ENCODE peak calls at places on chromosome 16, in five cellular contexts. J is progenitor cell of endocrine pancreas; V is heart right ventricle; H is GM10248; E is activated CD8-positive, alpha-beta T cell treated with anti-CD3 and anti-CD28 coated beads for 36 hours. C is an unnamed sample.

GRCh38 chr16:2388875-2389433 is 40.3 kb upstream of the CCNF start:
- DNase-seq in E (peak), V (no peak), J (no peak), H (no peak), C (no peak)

GRCh38 chr16:30808163-30808562 is 21.2 kb upstream of the ZNF629 start:
- DNase-seq in V (no peak), E (no peak), J (no peak), H (no peak), C (no peak)

GRCh38 chr16:36336-36984 is 16.9 kb downstream of the POLR3K start:
- DNase-seq in V (no peak), J (no peak), E (no peak), H (no peak), C (no peak)

GRCh38 chr16:27547134-27547533 is 2.6 kb downstream of the GTF3C1 start:
- DNase-seq in V (no peak), E (peak), J (no peak), H (peak), C (no peak)

GRCh38 chr16:17301593-17302135 is 169.1 kb downstream of the XYLT1 start:
- DNase-seq in H (peak), J (no peak), E (no peak), V (no peak), C (no peak)

GRCh38 chr16:29820271-29820701 is at the start of gene MVP:
- DNase-seq in J (no peak), H (peak), E (peak), V (peak), C (no peak)

GRCh38 chr16:69017036-69017783 is 88.2 kb upstream of the HAS3 start:
- DNase-seq in V (no peak), H (no peak), E (no peak), J (no peak), C (no peak)

GRCh38 chr16:27220991-27221390 is 17.7 kb downstream of the KDM8 start:
- DNase-seq in H (no peak), E (no peak), J (no peak), V (no peak), C (no peak)

GRCh38 chr16:72985148-72985882 is 62.6 kb downstream of the ZFHX3 start:
- DNase-seq in E (no peak), H (no peak), V (peak), J (no peak), C (no peak)

GRCh38 chr16:85522842-85523601 is 90.1 kb upstream of the GSE1 start:
- DNase-seq in E (no peak), V (peak), J (no peak), H (no peak), C (no peak)

GRCh38 chr16:2768403-2769089 is 8.5 kb downstream of the ELOB start:
- DNase-seq in E (no peak), V (no peak), H (no peak), J (no peak), C (no peak)

GRCh38 chr16:508884-509736 is 18.4 kb upstream of the CAPN15 start:
- DNase-seq in H (no peak), E (no peak), V (no peak), J (no peak), C (no peak)

GRCh38 chr16:12728471-12728870 is 75.2 kb downstream of the CPPED1 start:
- DNase-seq in J (no peak), H (no peak), V (no peak), E (no peak), C (no peak)

DNA sequence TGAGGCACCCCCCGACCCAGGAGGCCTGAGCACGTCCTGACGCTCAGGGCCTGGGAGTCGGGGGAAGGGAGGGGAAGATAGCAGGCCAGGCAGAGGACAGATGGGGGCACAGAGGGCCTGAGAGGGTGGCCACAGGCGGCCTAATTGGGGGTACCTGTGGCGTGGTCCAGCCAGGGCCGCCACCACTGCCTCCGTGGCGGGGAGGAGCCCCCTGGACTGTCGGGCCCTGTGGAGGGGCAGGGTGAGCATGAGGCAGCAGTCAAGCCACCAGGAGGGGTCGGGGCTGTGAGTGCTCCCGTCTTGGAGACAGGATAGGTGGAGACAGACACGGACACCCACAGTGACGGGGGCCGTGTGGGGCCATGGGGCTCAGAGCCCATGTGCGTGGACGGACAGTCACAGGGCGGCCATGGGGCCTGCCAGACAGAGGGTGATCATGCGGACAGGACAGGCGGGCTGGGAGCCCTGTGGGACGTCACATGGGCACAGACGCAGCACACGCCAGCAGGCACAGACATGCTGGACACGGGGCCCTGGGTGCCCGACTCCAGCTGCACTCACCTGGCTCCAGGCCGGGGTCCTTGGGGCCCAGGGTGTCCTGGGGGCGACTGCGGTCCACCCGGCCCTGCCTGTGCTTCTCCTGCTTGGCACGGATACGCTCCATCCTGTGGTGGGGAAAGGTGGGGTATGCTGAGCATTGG is 18.7 kb downstream of the CTU2 start:
- DNase-seq in H (no peak), V (no peak), E (no peak), J (no peak), C (no peak)
- TF ChIP-seq CTCF in H (no peak), V (no peak), E (no peak), J (no peak), C (no peak)

GRCh38 chr16:10760863-10761262 is 17.2 kb downstream of the NUBP1 start:
- DNase-seq in V (no peak), J (no peak), H (no peak), E (no peak), C (no peak)

GRCh38 chr16:10756574-10756973 is 12.9 kb downstream of the NUBP1 start:
- DNase-seq in E (no peak), V (peak), J (no peak), H (no peak), C (no peak)

GRCh38 chr16:10762336-10762995 is 18.8 kb downstream of the NUBP1 start:
- DNase-seq in J (no peak), E (no peak), H (no peak), V (no peak), C (no peak)

GRCh38 chr16:10765772-10766171 is 22.1 kb downstream of the NUBP1 start:
- DNase-seq in E (peak), V (no peak), H (peak), J (no peak), C (no peak)

GRCh38 chr16:10761388-10761787 is 17.7 kb downstream of the NUBP1 start:
- DNase-seq in E (no peak), J (no peak), V (no peak), H (no peak), C (no peak)
- TF ChIP-seq CTCF in E (no peak), J (no peak), V (no peak), H (no peak), C (no peak)

DNA sequence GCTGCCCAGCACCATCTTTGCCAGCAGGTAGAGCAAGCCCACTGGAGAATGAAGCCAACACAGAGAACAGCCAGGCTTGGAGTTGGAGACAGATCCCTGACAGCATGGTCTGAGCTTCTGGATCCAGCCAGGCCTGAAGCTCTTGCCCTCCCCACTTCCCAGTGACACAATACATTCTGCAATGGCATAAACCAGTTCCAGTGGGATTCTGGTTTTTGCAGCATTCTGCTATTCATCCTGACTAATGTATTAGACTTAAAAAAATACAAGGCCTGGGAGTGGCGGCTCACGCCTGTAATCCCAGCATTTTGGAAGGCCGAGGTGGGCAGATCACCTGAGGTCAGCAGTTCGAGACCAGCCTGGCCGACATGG is 40.6 kb upstream of the LITAF start:
- DNase-seq in J (no peak), V (no peak), H (no peak), E (no peak), C (no peak)
- TF ChIP-seq CTCF in J (no peak), V (no peak), H (no peak), E (no peak), C (no peak)

GRCh38 chr16:23678430-23679273 is at the start of gene PLK1:
- DNase-seq in H (peak), J (peak), E (peak), V (peak), C (peak)
- TF ChIP-seq CTCF in H (no peak), J (peak), E (no peak), V (peak), C (no peak)

GRCh38 chr16:55370762-55371482 is 46.9 kb downstream of the IRX6 start:
- DNase-seq in H (no peak), V (peak), E (peak), J (peak), C (peak)
- TF ChIP-seq CTCF in H (peak), V (peak), E (no peak), J (peak), C (no peak)